ENCODE peak calls at places on chromosomes 6 and 20, in four cellular contexts. One of them, this sample, is unnamed.

GRCh38 chr6:110067837-110068591 is 89.9 kb downstream of the GPR6 start:
- DNase-seq in stimulated activated naive CD8-positive, alpha-beta T cell treated with anti-CD3 and anti-CD28 coated beads, Interleukin-15, Interleukin-2, amounts not matched to agents 100 U/mL and 50 U/mL, for 24 hours: no peak
- DNase-seq in renal cortical epithelial cell: no peak
- DNase-seq in stimulated activated CD8-positive, alpha-beta memory T cell treated with anti-CD3 and anti-CD28 coated beads, Interleukin-2, amount 100 ng/mL, for 1 hour: no peak
- DNase-seq in this sample: no peak

GRCh38 chr6:4573958-4574481 is 202.2 kb upstream of the CDYL start:
- DNase-seq in stimulated activated CD8-positive, alpha-beta memory T cell treated with anti-CD3 and anti-CD28 coated beads, Interleukin-2, amount 100 ng/mL, for 1 hour: no peak
- DNase-seq in renal cortical epithelial cell: no peak
- DNase-seq in stimulated activated naive CD8-positive, alpha-beta T cell treated with anti-CD3 and anti-CD28 coated beads, Interleukin-15, Interleukin-2, amounts not matched to agents 100 U/mL and 50 U/mL, for 24 hours: no peak
- DNase-seq in this sample: no peak

GRCh38 chr6:38307730-38308129 is 332.0 kb downstream of the BTBD9 start:
- DNase-seq in stimulated activated naive CD8-positive, alpha-beta T cell treated with anti-CD3 and anti-CD28 coated beads, Interleukin-15, Interleukin-2, amounts not matched to agents 100 U/mL and 50 U/mL, for 24 hours: no peak
- DNase-seq in renal cortical epithelial cell: no peak
- DNase-seq in stimulated activated CD8-positive, alpha-beta memory T cell treated with anti-CD3 and anti-CD28 coated beads, Interleukin-2, amount 100 ng/mL, for 1 hour: no peak
- DNase-seq in this sample: no peak

GRCh38 chr6:45650527-45651135 is 272.9 kb upstream of the SUPT3H start:
- DNase-seq in stimulated activated naive CD8-positive, alpha-beta T cell treated with anti-CD3 and anti-CD28 coated beads, Interleukin-15, Interleukin-2, amounts not matched to agents 100 U/mL and 50 U/mL, for 24 hours: no peak
- DNase-seq in stimulated activated CD8-positive, alpha-beta memory T cell treated with anti-CD3 and anti-CD28 coated beads, Interleukin-2, amount 100 ng/mL, for 1 hour: no peak
- DNase-seq in renal cortical epithelial cell: peak; percentile 98
- DNase-seq in this sample: no peak

GRCh38 chr6:129113637-129114036 is 230.7 kb downstream of the LAMA2 start:
- DNase-seq in stimulated activated naive CD8-positive, alpha-beta T cell treated with anti-CD3 and anti-CD28 coated beads, Interleukin-15, Interleukin-2, amounts not matched to agents 100 U/mL and 50 U/mL, for 24 hours: no peak
- DNase-seq in renal cortical epithelial cell: no peak
- DNase-seq in stimulated activated CD8-positive, alpha-beta memory T cell treated with anti-CD3 and anti-CD28 coated beads, Interleukin-2, amount 100 ng/mL, for 1 hour: no peak
- DNase-seq in this sample: no peak

GRCh38 chr6:90295854-90296345 is 743 bp downstream of the BACH2 start:
- DNase-seq in stimulated activated CD8-positive, alpha-beta memory T cell treated with anti-CD3 and anti-CD28 coated beads, Interleukin-2, amount 100 ng/mL, for 1 hour: peak; percentile 56
- DNase-seq in stimulated activated naive CD8-positive, alpha-beta T cell treated with anti-CD3 and anti-CD28 coated beads, Interleukin-15, Interleukin-2, amounts not matched to agents 100 U/mL and 50 U/mL, for 24 hours: peak; percentile 71
- DNase-seq in renal cortical epithelial cell: no peak
- DNase-seq in this sample: peak; percentile 68

GRCh38 chr20:46981184-46981583 is 86.5 kb downstream of the EYA2 start:
- DNase-seq in stimulated activated CD8-positive, alpha-beta memory T cell treated with anti-CD3 and anti-CD28 coated beads, Interleukin-2, amount 100 ng/mL, for 1 hour: no peak
- DNase-seq in renal cortical epithelial cell: no peak
- DNase-seq in stimulated activated naive CD8-positive, alpha-beta T cell treated with anti-CD3 and anti-CD28 coated beads, Interleukin-15, Interleukin-2, amounts not matched to agents 100 U/mL and 50 U/mL, for 24 hours: no peak
- DNase-seq in this sample: no peak

GRCh38 chr6:56279346-56280080 is 32.1 kb upstream of the COL21A1 start:
- DNase-seq in stimulated activated CD8-positive, alpha-beta memory T cell treated with anti-CD3 and anti-CD28 coated beads, Interleukin-2, amount 100 ng/mL, for 1 hour: no peak
- DNase-seq in renal cortical epithelial cell: peak; percentile 95
- DNase-seq in stimulated activated naive CD8-positive, alpha-beta T cell treated with anti-CD3 and anti-CD28 coated beads, Interleukin-15, Interleukin-2, amounts not matched to agents 100 U/mL and 50 U/mL, for 24 hours: no peak
- DNase-seq in this sample: peak; percentile 45

GRCh38 chr20:57619053-57619831 is 984 bp downstream of the ZBP1 start:
- DNase-seq in renal cortical epithelial cell: no peak
- DNase-seq in stimulated activated naive CD8-positive, alpha-beta T cell treated with anti-CD3 and anti-CD28 coated beads, Interleukin-15, Interleukin-2, amounts not matched to agents 100 U/mL and 50 U/mL, for 24 hours: peak; percentile 70
- DNase-seq in stimulated activated CD8-positive, alpha-beta memory T cell treated with anti-CD3 and anti-CD28 coated beads, Interleukin-2, amount 100 ng/mL, for 1 hour: peak; percentile 49
- DNase-seq in this sample: no peak

GRCh38 chr6:138691595-138692057 is 81.9 kb upstream of the CCDC28A start:
- DNase-seq in stimulated activated CD8-positive, alpha-beta memory T cell treated with anti-CD3 and anti-CD28 coated beads, Interleukin-2, amount 100 ng/mL, for 1 hour: no peak
- DNase-seq in renal cortical epithelial cell: peak; percentile 75
- DNase-seq in stimulated activated naive CD8-positive, alpha-beta T cell treated with anti-CD3 and anti-CD28 coated beads, Interleukin-15, Interleukin-2, amounts not matched to agents 100 U/mL and 50 U/mL, for 24 hours: no peak
- DNase-seq in this sample: peak; percentile 26

GRCh38 chr6:110408891-110409290 is 6.5 kb downstream of the DDO start:
- DNase-seq in renal cortical epithelial cell: no peak
- DNase-seq in stimulated activated CD8-positive, alpha-beta memory T cell treated with anti-CD3 and anti-CD28 coated beads, Interleukin-2, amount 100 ng/mL, for 1 hour: no peak
- DNase-seq in stimulated activated naive CD8-positive, alpha-beta T cell treated with anti-CD3 and anti-CD28 coated beads, Interleukin-15, Interleukin-2, amounts not matched to agents 100 U/mL and 50 U/mL, for 24 hours: no peak
- DNase-seq in this sample: no peak

GRCh38 chr20:58310291-58310782 is 822 bp downstream of the RAB22A start:
- DNase-seq in renal cortical epithelial cell: peak; percentile 60
- DNase-seq in stimulated activated CD8-positive, alpha-beta memory T cell treated with anti-CD3 and anti-CD28 coated beads, Interleukin-2, amount 100 ng/mL, for 1 hour: no peak
- DNase-seq in stimulated activated naive CD8-positive, alpha-beta T cell treated with anti-CD3 and anti-CD28 coated beads, Interleukin-15, Interleukin-2, amounts not matched to agents 100 U/mL and 50 U/mL, for 24 hours: no peak
- DNase-seq in this sample: no peak

GRCh38 chr20:22490287-22491187 is 93.8 kb downstream of the FOXA2 start:
- DNase-seq in stimulated activated naive CD8-positive, alpha-beta T cell treated with anti-CD3 and anti-CD28 coated beads, Interleukin-15, Interleukin-2, amounts not matched to agents 100 U/mL and 50 U/mL, for 24 hours: no peak
- DNase-seq in renal cortical epithelial cell: peak; percentile 84
- DNase-seq in stimulated activated CD8-positive, alpha-beta memory T cell treated with anti-CD3 and anti-CD28 coated beads, Interleukin-2, amount 100 ng/mL, for 1 hour: no peak
- DNase-seq in this sample: no peak

GRCh38 chr6:90712165-90712564 is 125.3 kb upstream of the MAP3K7 start:
- DNase-seq in stimulated activated naive CD8-positive, alpha-beta T cell treated with anti-CD3 and anti-CD28 coated beads, Interleukin-15, Interleukin-2, amounts not matched to agents 100 U/mL and 50 U/mL, for 24 hours: no peak
- DNase-seq in stimulated activated CD8-positive, alpha-beta memory T cell treated with anti-CD3 and anti-CD28 coated beads, Interleukin-2, amount 100 ng/mL, for 1 hour: no peak
- DNase-seq in renal cortical epithelial cell: no peak
- DNase-seq in this sample: no peak

GRCh38 chr6:101883398-101883975 is 490.0 kb downstream of the GRIK2 start:
- DNase-seq in stimulated activated CD8-positive, alpha-beta memory T cell treated with anti-CD3 and anti-CD28 coated beads, Interleukin-2, amount 100 ng/mL, for 1 hour: no peak
- DNase-seq in renal cortical epithelial cell: no peak
- DNase-seq in stimulated activated naive CD8-positive, alpha-beta T cell treated with anti-CD3 and anti-CD28 coated beads, Interleukin-15, Interleukin-2, amounts not matched to agents 100 U/mL and 50 U/mL, for 24 hours: no peak
- DNase-seq in this sample: no peak

GRCh38 chr20:61842011-61842410 is 223.7 kb downstream of the TAF4 start:
- DNase-seq in stimulated activated naive CD8-positive, alpha-beta T cell treated with anti-CD3 and anti-CD28 coated beads, Interleukin-15, Interleukin-2, amounts not matched to agents 100 U/mL and 50 U/mL, for 24 hours: no peak
- DNase-seq in stimulated activated CD8-positive, alpha-beta memory T cell treated with anti-CD3 and anti-CD28 coated beads, Interleukin-2, amount 100 ng/mL, for 1 hour: no peak
- DNase-seq in renal cortical epithelial cell: no peak
- DNase-seq in this sample: no peak

GRCh38 chr6:56637640-56638039 is 5.0 kb downstream of the DST start:
- DNase-seq in stimulated activated naive CD8-positive, alpha-beta T cell treated with anti-CD3 and anti-CD28 coated beads, Interleukin-15, Interleukin-2, amounts not matched to agents 100 U/mL and 50 U/mL, for 24 hours: no peak
- DNase-seq in renal cortical epithelial cell: peak; percentile 84
- DNase-seq in stimulated activated CD8-positive, alpha-beta memory T cell treated with anti-CD3 and anti-CD28 coated beads, Interleukin-2, amount 100 ng/mL, for 1 hour: no peak
- DNase-seq in this sample: peak; percentile 77

GRCh38 chr6:48889429-48889828 is 573.6 kb downstream of the MMUT start:
- DNase-seq in stimulated activated naive CD8-positive, alpha-beta T cell treated with anti-CD3 and anti-CD28 coated beads, Interleukin-15, Interleukin-2, amounts not matched to agents 100 U/mL and 50 U/mL, for 24 hours: no peak
- DNase-seq in renal cortical epithelial cell: no peak
- DNase-seq in stimulated activated CD8-positive, alpha-beta memory T cell treated with anti-CD3 and anti-CD28 coated beads, Interleukin-2, amount 100 ng/mL, for 1 hour: no peak
- DNase-seq in this sample: no peak

GRCh38 chr6:36807143-36807542 is 32.1 kb downstream of the CPNE5 start:
- DNase-seq in stimulated activated CD8-positive, alpha-beta memory T cell treated with anti-CD3 and anti-CD28 coated beads, Interleukin-2, amount 100 ng/mL, for 1 hour: no peak
- DNase-seq in stimulated activated naive CD8-positive, alpha-beta T cell treated with anti-CD3 and anti-CD28 coated beads, Interleukin-15, Interleukin-2, amounts not matched to agents 100 U/mL and 50 U/mL, for 24 hours: no peak
- DNase-seq in renal cortical epithelial cell: no peak
- DNase-seq in this sample: no peak

GRCh38 chr6:154791561-154792317 is 58.5 kb downstream of the SCAF8 start:
- DNase-seq in stimulated activated naive CD8-positive, alpha-beta T cell treated with anti-CD3 and anti-CD28 coated beads, Interleukin-15, Interleukin-2, amounts not matched to agents 100 U/mL and 50 U/mL, for 24 hours: no peak
- DNase-seq in renal cortical epithelial cell: no peak
- DNase-seq in stimulated activated CD8-positive, alpha-beta memory T cell treated with anti-CD3 and anti-CD28 coated beads, Interleukin-2, amount 100 ng/mL, for 1 hour: no peak
- DNase-seq in this sample: no peak

GRCh38 chr6:44629636-44630035 is 242.1 kb downstream of the CDC5L start:
- DNase-seq in stimulated activated CD8-positive, alpha-beta memory T cell treated with anti-CD3 and anti-CD28 coated beads, Interleukin-2, amount 100 ng/mL, for 1 hour: no peak
- DNase-seq in renal cortical epithelial cell: no peak
- DNase-seq in stimulated activated naive CD8-positive, alpha-beta T cell treated with anti-CD3 and anti-CD28 coated beads, Interleukin-15, Interleukin-2, amounts not matched to agents 100 U/mL and 50 U/mL, for 24 hours: no peak
- DNase-seq in this sample: no peak

GRCh38 chr6:143260857-143261256 is 189.6 kb downstream of the ADAT2 start:
- DNase-seq in stimulated activated CD8-positive, alpha-beta memory T cell treated with anti-CD3 and anti-CD28 coated beads, Interleukin-2, amount 100 ng/mL, for 1 hour: no peak
- DNase-seq in renal cortical epithelial cell: peak; percentile 23
- DNase-seq in stimulated activated naive CD8-positive, alpha-beta T cell treated with anti-CD3 and anti-CD28 coated beads, Interleukin-15, Interleukin-2, amounts not matched to agents 100 U/mL and 50 U/mL, for 24 hours: no peak
- DNase-seq in this sample: no peak

GRCh38 chr20:24782801-24783630 is 166.1 kb upstream of the CST7 start:
- DNase-seq in renal cortical epithelial cell: no peak
- DNase-seq in stimulated activated naive CD8-positive, alpha-beta T cell treated with anti-CD3 and anti-CD28 coated beads, Interleukin-15, Interleukin-2, amounts not matched to agents 100 U/mL and 50 U/mL, for 24 hours: no peak
- DNase-seq in stimulated activated CD8-positive, alpha-beta memory T cell treated with anti-CD3 and anti-CD28 coated beads, Interleukin-2, amount 100 ng/mL, for 1 hour: no peak
- DNase-seq in this sample: no peak

GRCh38 chr20:52789716-52790115 is 182.4 kb upstream of the TSHZ2 start:
- DNase-seq in stimulated activated naive CD8-positive, alpha-beta T cell treated with anti-CD3 and anti-CD28 coated beads, Interleukin-15, Interleukin-2, amounts not matched to agents 100 U/mL and 50 U/mL, for 24 hours: no peak
- DNase-seq in stimulated activated CD8-positive, alpha-beta memory T cell treated with anti-CD3 and anti-CD28 coated beads, Interleukin-2, amount 100 ng/mL, for 1 hour: no peak
- DNase-seq in renal cortical epithelial cell: no peak
- DNase-seq in this sample: no peak

GRCh38 chr20:64053841-64054661 is 4.6 kb upstream of the SOX18 start:
- DNase-seq in renal cortical epithelial cell: no peak
- DNase-seq in stimulated activated naive CD8-positive, alpha-beta T cell treated with anti-CD3 and anti-CD28 coated beads, Interleukin-15, Interleukin-2, amounts not matched to agents 100 U/mL and 50 U/mL, for 24 hours: no peak
- DNase-seq in stimulated activated CD8-positive, alpha-beta memory T cell treated with anti-CD3 and anti-CD28 coated beads, Interleukin-2, amount 100 ng/mL, for 1 hour: no peak
- DNase-seq in this sample: no peak

GRCh38 chr6:136593748-136594490 is 43.7 kb upstream of the MAP7 start:
- DNase-seq in stimulated activated naive CD8-positive, alpha-beta T cell treated with anti-CD3 and anti-CD28 coated beads, Interleukin-15, Interleukin-2, amounts not matched to agents 100 U/mL and 50 U/mL, for 24 hours: peak; percentile 58
- DNase-seq in stimulated activated CD8-positive, alpha-beta memory T cell treated with anti-CD3 and anti-CD28 coated beads, Interleukin-2, amount 100 ng/mL, for 1 hour: no peak
- DNase-seq in renal cortical epithelial cell: peak; percentile 100
- DNase-seq in this sample: no peak

GRCh38 chr20:58137236-58137635 is 91.2 kb downstream of the ANKRD60 start:
- DNase-seq in stimulated activated CD8-positive, alpha-beta memory T cell treated with anti-CD3 and anti-CD28 coated beads, Interleukin-2, amount 100 ng/mL, for 1 hour: no peak
- DNase-seq in stimulated activated naive CD8-positive, alpha-beta T cell treated with anti-CD3 and anti-CD28 coated beads, Interleukin-15, Interleukin-2, amounts not matched to agents 100 U/mL and 50 U/mL, for 24 hours: no peak
- DNase-seq in renal cortical epithelial cell: no peak
- DNase-seq in this sample: no peak

GRCh38 chr6:92777146-92777740 is 642.1 kb downstream of the EPHA7 start:
- DNase-seq in stimulated activated naive CD8-positive, alpha-beta T cell treated with anti-CD3 and anti-CD28 coated beads, Interleukin-15, Interleukin-2, amounts not matched to agents 100 U/mL and 50 U/mL, for 24 hours: no peak
- DNase-seq in renal cortical epithelial cell: peak; percentile 73
- DNase-seq in stimulated activated CD8-positive, alpha-beta memory T cell treated with anti-CD3 and anti-CD28 coated beads, Interleukin-2, amount 100 ng/mL, for 1 hour: no peak
- DNase-seq in this sample: peak; percentile 49

This sample was measured in G401.